ENCODE peak calls at places on chromosomes 6 and 20, in six cellular contexts. Z, O, N, W, C and F are unnamed samples.

GRCh38 chr20:48708630-48709029 is 119.2 kb downstream of the PREX1 start:
- DNase-seq in W (no peak), O (no peak), Z (no peak), C (no peak), N (no peak), F (no peak)

GRCh38 chr6:80480478-80481157 is 374.1 kb downstream of the BCKDHB start:
- DNase-seq in W (no peak), N (no peak), C (no peak), O (no peak), Z (no peak), F (no peak)

GRCh38 chr6:145878591-145879295 is 64.1 kb upstream of the FBXO30 start:
- DNase-seq in O (no peak), W (peak), C (no peak), N (no peak), Z (no peak), F (no peak)

GRCh38 chr6:136751478-136751956 is 40.8 kb downstream of the MAP3K5 start:
- DNase-seq in N (no peak), O (no peak), C (no peak), W (peak), Z (no peak), F (no peak)

GRCh38 chr6:41872102-41872602 is 23.0 kb downstream of the USP49 start:
- DNase-seq in N (no peak), W (no peak), Z (no peak), O (no peak), C (no peak), F (no peak)

GRCh38 chr6:158290659-158291058 is 21.6 kb upstream of the TULP4 start:
- DNase-seq in C (no peak), W (no peak), Z (no peak), O (no peak), N (no peak), F (no peak)

GRCh38 chr6:170020041-170020583 is 268.7 kb downstream of the ERMARD start:
- DNase-seq in O (no peak), C (no peak), W (peak), N (no peak), Z (no peak), F (no peak)

GRCh38 chr6:117389227-117390057 is 36.3 kb downstream of the ROS1 start:
- DNase-seq in C (no peak), Z (no peak), N (no peak), O (peak), W (peak), F (no peak)

GRCh38 chr6:44284119-44284518 is 13.9 kb downstream of the TMEM151B start:
- DNase-seq in Z (no peak), W (no peak), O (no peak), C (no peak), N (no peak), F (no peak)

GRCh38 chr6:72760130-72760793 is 138.4 kb downstream of the KCNQ5 start:
- DNase-seq in W (no peak), C (no peak), N (peak), Z (no peak), O (peak), F (peak)

GRCh38 chr6:7541175-7542064 is at the start of gene DSP:
- DNase-seq in C (no peak), W (no peak), Z (peak), O (no peak), N (peak), F (peak)

GRCh38 chr6:144675231-144675861 is 390.2 kb downstream of the UTRN start:
- DNase-seq in Z (no peak), O (peak), W (peak), N (peak), C (peak), F (peak)

GRCh38 chr6:2450546-2450945 is 205.1 kb upstream of the GMDS start:
- DNase-seq in O (no peak), W (no peak), N (peak), Z (no peak), C (no peak), F (no peak)

GRCh38 chr6:43262000-43262779 is 18.9 kb downstream of the TTBK1 start:
- DNase-seq in W (no peak), Z (no peak), N (no peak), O (no peak), C (no peak), F (no peak)

GRCh38 chr6:28648878-28649375 is 123.2 kb downstream of the GPX5 start:
- DNase-seq in N (peak), C (no peak), Z (no peak), W (peak), O (no peak), F (no peak)

GRCh38 chr6:162442675-162443074 is 284.9 kb downstream of the PRKN start:
- DNase-seq in N (peak), O (no peak), W (peak), C (peak), Z (no peak), F (no peak)
- TF ChIP-seq CTCF in N (no peak), O (no peak), W (peak), C (peak), Z (no peak), F (no peak)

GRCh38 chr6:16103708-16104107 is 25.2 kb upstream of the MYLIP start:
- DNase-seq in O (no peak), W (no peak), C (no peak), N (no peak), Z (no peak), F (no peak)
- TF ChIP-seq CTCF in O (no peak), W (no peak), C (no peak), N (no peak), Z (no peak), F (no peak)

GRCh38 chr6:105790635-105791034 is 295.5 kb upstream of the PRDM1 start:
- DNase-seq in W (no peak), N (no peak), O (no peak), Z (no peak), C (no peak), F (no peak)
- TF ChIP-seq CTCF in W (peak), N (peak), O (no peak), Z (no peak), C (peak), F (peak)

GRCh38 chr6:13653296-13653695 is 38.2 kb downstream of the NOL7 start:
- DNase-seq in W (peak), N (no peak), Z (no peak), C (no peak), O (peak), F (peak)
- TF ChIP-seq CTCF in W (no peak), N (no peak), Z (no peak), C (no peak), O (no peak), F (no peak)

GRCh38 chr6:141610741-141611140 is 522.0 kb upstream of the GJE1 start:
- DNase-seq in N (peak), C (no peak), W (peak), O (peak), Z (no peak), F (no peak)
- TF ChIP-seq CTCF in N (peak), C (peak), W (peak), O (peak), Z (no peak), F (peak)